ENCODE peak calls at places on chromosomes 5 and 9, in nine cellular contexts. H is NCI-H1105; I is 8988T; U is activated T-helper 1 cell treated with anti-CD3 and anti-CD28 coated beads, Interleukin-12 subunit alpha, Interleukin-12 subunit beta, Interleukin-2, Interleukin-4 antibody, amounts not matched to agents 30 ng/mL and 10 ng/mL and 1 ng/mL, durations not matched to agents 14 hours and 24 hours and 36 hours; V is stimulated activated CD4-positive, alpha-beta T cell treated with anti-CD3 and anti-CD28 coated beads, Interleukin-12 subunit alpha, Interleukin-12 subunit beta, amount 100 ng/mL, for 48 hours; M is iris pigment epithelial cell; Z is AG20443; J is MV-4-11; F is fibroblast of lung. K is an unnamed sample.

GRCh38 chr5:168651654-168652053 is 72.5 kb upstream of the PANK3 start:
- DNase-seq in H (no peak), I (no peak), U (no peak), V (no peak), M (peak), Z (peak), J (peak), F (peak), K (no peak)

GRCh38 chr5:149583394-149583793 is 2.1 kb downstream of the ARHGEF37 start:
- DNase-seq in H (peak), I (no peak), U (no peak), V (no peak), M (no peak), Z (no peak), J (no peak), F (peak), K (peak)

GRCh38 chr9:73880101-73880500 is 617.0 kb upstream of the RORB start:
- DNase-seq in H (no peak), I (no peak), U (no peak), V (no peak), M (peak), Z (no peak), J (no peak), F (no peak), K (no peak)

GRCh38 chr5:76363385-76364261 is 39.5 kb upstream of the IQGAP2 start:
- DNase-seq in H (no peak), I (no peak), U (no peak), V (no peak), M (no peak), Z (no peak), J (no peak), F (peak), K (no peak)

GRCh38 chr5:140402258-140403074 is 833 bp downstream of the ANKHD1 start:
- DNase-seq in H (peak), I (no peak), U (peak), V (peak), M (peak), Z (peak), J (peak), F (peak), K (peak)

GRCh38 chr5:93622240-93622885 is 39.3 kb downstream of the NR2F1 start:
- DNase-seq in H (peak), I (no peak), U (no peak), V (peak), M (peak), Z (peak), J (peak), F (peak), K (no peak)

GRCh38 chr5:147055850-147056523 is 177.4 kb upstream of the PPP2R2B start:
- DNase-seq in H (no peak), I (no peak), U (no peak), V (no peak), M (no peak), Z (no peak), J (no peak), F (no peak), K (no peak)

GRCh38 chr9:89226076-89226475 is 47.5 kb upstream of the SHC3 start:
- DNase-seq in H (no peak), I (no peak), U (no peak), V (no peak), M (peak), Z (peak), J (no peak), F (peak), K (no peak)

GRCh38 chr9:15867334-15867733 is 314.5 kb downstream of the CCDC171 start:
- DNase-seq in H (no peak), I (no peak), U (no peak), V (no peak), M (no peak), Z (no peak), J (no peak), F (no peak), K (no peak)

GRCh38 chr9:105341784-105342183 is 97.3 kb downstream of the SLC44A1 start:
- DNase-seq in H (no peak), I (no peak), U (no peak), V (no peak), M (peak), Z (peak), J (peak), F (peak), K (no peak)

GRCh38 chr9:104276709-104277245 is 182.7 kb downstream of the SMC2 start:
- DNase-seq in H (no peak), I (no peak), U (no peak), V (no peak), M (peak), Z (peak), J (peak), F (no peak), K (no peak)

GRCh38 chr9:113570106-113570505 is 106.6 kb downstream of the RGS3 start:
- DNase-seq in H (no peak), I (no peak), U (no peak), V (no peak), M (no peak), Z (no peak), J (no peak), F (no peak), K (peak)

GRCh38 chr9:111986035-111986556 is 89.5 kb downstream of the UGCG start:
- DNase-seq in H (no peak), I (no peak), U (no peak), V (no peak), M (peak), Z (no peak), J (no peak), F (peak), K (no peak)

K was measured in gastrocnemius medialis.